ENCODE peak calls at places on chromosomes 3 and 15, in nine cellular contexts. E is AG04450, G is GM20000, V is A549, J is lower leg skin, S is type B pancreatic cell, W is fibroblast of mammary gland, L is pancreas, P is foreskin fibroblast. B is an unnamed sample.

GRCh38 chr3:14497321-14497720 is 42.8 kb downstream of the GRIP2 start:
- DNase-seq in L (peak; percentile 24), V (no peak), J (no peak), S (no peak), G (no peak), W (no peak), P (no peak), E (no peak), B (no peak)

GRCh38 chr15:69762373-69763148 is 309.9 kb downstream of the RPLP1 start:
- DNase-seq in E (no peak), J (no peak), G (no peak), S (no peak), L (no peak), P (no peak), V (no peak), W (no peak), B (no peak)

GRCh38 chr3:171772427-171773056 is 37.7 kb downstream of the PLD1 start:
- DNase-seq in G (peak; percentile 57), S (no peak), E (no peak), J (no peak), L (no peak), W (peak; percentile 80), P (peak; percentile 57), V (peak; percentile 55), B (no peak)

GRCh38 chr15:23647421-23648375 is at the start of gene MAGEL2:
- DNase-seq in S (no peak), G (no peak), P (no peak), E (no peak), J (no peak), W (no peak), L (peak; percentile 59), V (no peak), B (no peak)

GRCh38 chr15:62847900-62848489 is 194.6 kb upstream of the TPM1 start:
- DNase-seq in W (peak; percentile 68), G (peak; percentile 45), E (no peak), P (peak; percentile 38), S (no peak), L (peak; percentile 83), J (no peak), V (peak; percentile 89), B (no peak)

GRCh38 chr15:99446565-99447496 is 119.0 kb upstream of the MEF2A start:
- DNase-seq in V (no peak), L (peak; percentile 56), S (no peak), G (peak; percentile 9), P (no peak), J (no peak), W (no peak), E (no peak), B (no peak)

GRCh38 chr15:55546718-55547117 is 38.7 kb upstream of the DNAAF4 start:
- DNase-seq in V (no peak), S (no peak), E (no peak), P (no peak), J (no peak), L (no peak), W (peak; percentile 37), G (no peak), B (no peak)

GRCh38 chr3:195209836-195210551 is 61.0 kb downstream of the XXYLT1 start:
- DNase-seq in L (no peak), E (no peak), V (no peak), S (peak; percentile 60), W (peak; percentile 62), P (peak; percentile 79), G (no peak), J (peak; percentile 64), B (no peak)

GRCh38 chr3:123194552-123194951 is 7.2 kb upstream of the SEC22A start:
- DNase-seq in P (peak; percentile 4), L (no peak), G (no peak), E (no peak), W (peak; percentile 6), J (no peak), S (no peak), V (peak; percentile 54), B (no peak)

GRCh38 chr15:52112203-52112750 is 298 bp downstream of the BCL2L10 start:
- DNase-seq in L (peak; percentile 72), S (no peak), P (no peak), E (no peak), W (no peak), G (peak; percentile 79), V (no peak), J (no peak), B (no peak)

GRCh38 chr3:182793663-182794454 is 555 bp downstream of the ATP11B start:
- DNase-seq in S (peak; percentile 76), W (peak; percentile 36), L (peak; percentile 71), V (peak; percentile 33), J (peak; percentile 25), G (peak; percentile 45), P (peak; percentile 30), E (no peak), B (no peak)

GRCh38 chr3:63625161-63625560 is 27.3 kb upstream of the SNTN start:
- DNase-seq in W (peak; percentile 84), G (no peak), E (peak; percentile 63), L (no peak), J (no peak), P (peak; percentile 85), S (no peak), V (no peak), B (peak; percentile 84)

GRCh38 chr3:109685084-109686079 is 348.0 kb upstream of the DPPA4 start:
- DNase-seq in W (peak; percentile 99), J (peak; percentile 14), S (no peak), E (peak; percentile 97), V (peak; percentile 88), P (peak; percentile 96), L (peak; percentile 78), G (no peak), B (peak; percentile 85)

GRCh38 chr15:75697523-75698398 is 14.9 kb downstream of the CSPG4 start:
- DNase-seq in E (no peak), S (no peak), P (no peak), G (no peak), J (no peak), V (no peak), L (peak; percentile 51), W (no peak), B (no peak)

GRCh38 chr3:130971208-130971607 is 55.4 kb downstream of the ASTE1 start:
- DNase-seq in V (no peak), G (no peak), L (no peak), P (peak; percentile 15), E (no peak), S (no peak), W (no peak), J (no peak), B (no peak)

GRCh38 chr3:133489466-133490085 is 83.9 kb upstream of the CDV3 start:
- DNase-seq in G (no peak), E (no peak), W (peak; percentile 60), P (no peak), J (no peak), L (no peak), V (no peak), S (no peak), B (no peak)

GRCh38 chr3:10551139-10551538 is 45.8 kb upstream of the ATP2B2 start:
- DNase-seq in S (peak; percentile 39), G (no peak), L (no peak), E (no peak), J (no peak), W (no peak), V (no peak), P (no peak), B (no peak)

GRCh38 chr15:51377038-51377761 is 35.7 kb downstream of the GLDN start:
- DNase-seq in V (no peak), G (no peak), E (peak; percentile 58), P (peak; percentile 74), S (no peak), L (no peak), J (peak; percentile 40), W (peak; percentile 89), B (no peak)

GRCh38 chr3:1979961-1980615 is 118.6 kb upstream of the CNTN4 start:
- DNase-seq in V (no peak), E (no peak), J (no peak), S (no peak), G (no peak), W (no peak), P (no peak), L (no peak), B (no peak)

GRCh38 chr3:54853573-54854404 is 74.1 kb downstream of the LRTM1 start:
- DNase-seq in E (peak; percentile 27), G (peak; percentile 65), L (peak; percentile 93), W (peak; percentile 60), J (peak; percentile 60), P (peak; percentile 69), V (peak; percentile 25), S (peak; percentile 90), B (no peak)

GRCh38 chr3:193556841-193557240 is 2.1 kb upstream of the ATP13A4 start:
- DNase-seq in S (no peak), L (no peak), J (no peak), V (no peak), G (no peak), W (no peak), P (no peak), E (no peak), B (no peak)
- TF ChIP-seq CTCF in S (no peak), L (no peak), J (no peak), V (no peak), G (no peak), W (no peak), P (no peak), E (no peak), B (no peak)

GRCh38 chr3:185865277-185865676 is 40.4 kb upstream of the IGF2BP2 start:
- DNase-seq in S (no peak), L (no peak), W (no peak), J (no peak), E (no peak), G (no peak), V (no peak), P (no peak), B (no peak)
- TF ChIP-seq CTCF in S (no peak), L (no peak), W (no peak), J (no peak), E (no peak), G (no peak), V (no peak), P (no peak), B (no peak)

GRCh38 chr15:41218851-41219250 is 11.7 kb downstream of the EXD1 start:
- DNase-seq in P (no peak), L (no peak), W (no peak), J (no peak), V (no peak), G (no peak), E (no peak), S (no peak), B (no peak)
- TF ChIP-seq CTCF in P (no peak), L (no peak), W (no peak), J (no peak), V (no peak), G (no peak), E (no peak), S (no peak), B (no peak)

GRCh38 chr3:197940745-197941384 is 9.1 kb upstream of the RPL35A start:
- DNase-seq in E (no peak), P (no peak), V (no peak), S (no peak), G (no peak), J (no peak), L (no peak), W (no peak), B (no peak)

DNA sequence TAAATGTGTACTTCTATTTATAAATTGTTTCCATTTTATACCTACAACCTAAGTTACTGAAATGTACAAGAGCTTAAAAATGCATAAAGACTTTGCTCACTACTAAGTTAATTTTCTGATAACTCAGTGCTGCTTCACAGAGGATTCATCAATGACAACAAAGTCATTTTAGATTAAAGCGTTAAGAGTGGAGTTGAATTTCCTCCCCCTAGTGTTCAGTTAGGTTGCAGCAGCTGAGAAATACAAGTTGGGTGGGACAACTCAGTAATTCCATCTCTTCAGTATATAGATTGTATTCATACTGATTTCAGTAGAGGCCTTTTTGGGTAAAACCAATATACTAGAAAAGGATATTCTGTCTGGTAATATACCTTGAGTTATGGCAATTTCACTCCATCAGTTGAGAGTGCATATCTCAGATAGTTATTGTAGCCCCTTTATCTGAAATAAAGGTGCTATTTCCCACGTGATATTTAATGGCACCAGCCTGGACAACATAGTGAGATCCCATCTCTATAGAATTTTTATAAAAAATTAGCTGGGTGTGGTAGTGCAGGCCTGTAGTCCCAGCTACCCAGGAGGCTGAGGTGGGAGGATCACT is 6.9 kb upstream of the RPL35A start:
- DNase-seq in W (peak; percentile 67), L (no peak), E (no peak), J (no peak), P (no peak), V (peak; percentile 47), S (no peak), G (peak; percentile 29), B (no peak)
- TF ChIP-seq CTCF in W (peak; percentile 89), L (peak; percentile 74), E (peak; percentile 91), J (no peak), P (peak; percentile 85), V (peak; percentile 60), S (peak; percentile 85), G (peak; percentile 58), B (peak; percentile 75)

B was measured in AG04449.